ENCODE peak calls at places on chromosomes 11 and 22, in ten cellular contexts. G is tibial nerve; N is OCI-LY7; C is CD4-positive, alpha-beta T cell; L is neural progenitor cell; O is IMR-90; U is coronary artery; F is HFF-Myc; R is nephron progenitor cell; Z is HepG2. Q is an unnamed sample.

GRCh38 chr22:45224988-45225731 is 15.5 kb downstream of the KIAA0930 start:
- DNase-seq in L (no peak), Z (no peak), O (no peak), R (no peak), U (no peak), N (no peak), C (no peak), F (no peak), G (no peak), Q (no peak)

GRCh38 chr11:88555018-88555828 is 217.7 kb upstream of the CTSC start:
- DNase-seq in G (peak), C (no peak), F (peak), O (peak), N (no peak), L (no peak), U (no peak), Z (no peak), R (no peak), Q (peak)

GRCh38 chr11:78031629-78032028 is 8.6 kb upstream of the KCTD14 start:
- DNase-seq in U (no peak), R (no peak), Z (peak), L (no peak), G (no peak), F (no peak), N (no peak), C (no peak), O (no peak), Q (no peak)

GRCh38 chr11:27618591-27618990 is 81.7 kb downstream of the BDNF start:
- DNase-seq in O (no peak), N (no peak), Z (no peak), C (no peak), G (no peak), F (no peak), L (no peak), R (no peak), U (no peak), Q (no peak)

GRCh38 chr22:42808516-42808915 is 48.6 kb downstream of the ARFGAP3 start:
- DNase-seq in N (no peak), C (no peak), G (no peak), U (no peak), R (no peak), Z (no peak), F (no peak), L (no peak), O (no peak), Q (no peak)

GRCh38 chr11:422249-422656 is 7.5 kb upstream of the SIGIRR start:
- DNase-seq in C (no peak), O (no peak), Z (no peak), G (no peak), F (no peak), R (no peak), U (no peak), N (no peak), L (no peak), Q (no peak)

GRCh38 chr11:60786811-60787567 is 1.9 kb downstream of the MS4A10 start:
- DNase-seq in G (peak), L (no peak), U (no peak), Z (no peak), O (peak), C (no peak), R (no peak), F (peak), N (no peak), Q (peak)

GRCh38 chr22:38353701-38354100 is 36.5 kb upstream of the CSNK1E start:
- DNase-seq in R (no peak), O (no peak), C (no peak), N (no peak), L (no peak), Z (no peak), F (no peak), U (no peak), G (no peak), Q (no peak)

GRCh38 chr22:45975266-45976161 is 1.4 kb downstream of the WNT7B start:
- DNase-seq in U (no peak), O (no peak), F (no peak), G (no peak), N (no peak), L (peak), Z (no peak), R (no peak), C (no peak), Q (no peak)

GRCh38 chr11:124329787-124330478 is 9.9 kb upstream of the OR8D2 start:
- DNase-seq in O (peak), R (no peak), L (no peak), Z (no peak), F (no peak), N (peak), U (no peak), C (no peak), G (no peak), Q (no peak)

GRCh38 chr11:10108901-10109665 is 184.9 kb downstream of the SBF2 start:
- DNase-seq in C (no peak), U (no peak), N (no peak), O (peak), G (no peak), L (no peak), R (no peak), Z (no peak), F (no peak), Q (no peak)

GRCh38 chr22:48099251-48099650 is 1336.8 kb downstream of the TBC1D22A start:
- DNase-seq in C (no peak), N (peak), U (peak), L (no peak), R (no peak), O (no peak), F (no peak), G (no peak), Z (no peak), Q (no peak)

GRCh38 chr11:118841469-118842222 is 42.0 kb upstream of the CXCR5 start:
- DNase-seq in N (peak), O (no peak), L (no peak), U (no peak), Z (peak), G (no peak), F (no peak), C (peak), R (no peak), Q (no peak)

GRCh38 chr11:81772161-81772560 is 961.5 kb downstream of the FAM181B start:
- DNase-seq in U (no peak), O (no peak), C (no peak), G (no peak), R (no peak), Z (no peak), F (no peak), L (peak), N (no peak), Q (no peak)

GRCh38 chr11:86594746-86595145 is 77.7 kb downstream of the ME3 start:
- DNase-seq in L (peak), N (no peak), F (no peak), Z (no peak), O (peak), U (no peak), G (no peak), R (no peak), C (no peak), Q (no peak)

GRCh38 chr11:73393479-73394415 is 17.5 kb downstream of the RELT start:
- DNase-seq in R (peak), F (peak), L (peak), U (no peak), Z (peak), O (peak), N (peak), C (peak), G (peak), Q (peak)

GRCh38 chr11:12756867-12757266 is 82.6 kb downstream of the TEAD1 start:
- DNase-seq in C (no peak), R (no peak), O (no peak), N (no peak), U (no peak), L (no peak), G (no peak), F (no peak), Z (no peak), Q (no peak)

GRCh38 chr22:24285245-24285644 is 14.6 kb downstream of the SPECC1L start:
- DNase-seq in C (no peak), Z (no peak), L (no peak), O (peak), N (no peak), R (no peak), F (no peak), G (no peak), U (no peak), Q (no peak)

GRCh38 chr11:33624082-33624481 is 76.5 kb downstream of the C11orf91 start:
- DNase-seq in F (no peak), R (no peak), N (no peak), G (no peak), C (no peak), Z (no peak), O (no peak), U (no peak), L (no peak), Q (no peak)

GRCh38 chr11:111606986-111607385 is 4.7 kb downstream of the SIK2 start:
- DNase-seq in L (no peak), O (peak), N (no peak), C (no peak), U (no peak), R (no peak), Z (no peak), F (no peak), G (no peak), Q (no peak)

GRCh38 chr11:102410382-102410784 is 42.2 kb downstream of the TMEM123 start:
- DNase-seq in L (no peak), N (no peak), O (peak), G (no peak), F (no peak), U (no peak), Z (no peak), R (no peak), C (no peak), Q (peak)

GRCh38 chr11:28963189-28963588 is 855.0 kb downstream of the METTL15 start:
- DNase-seq in O (peak), G (no peak), F (no peak), U (no peak), Z (no peak), L (no peak), R (no peak), N (no peak), C (no peak), Q (no peak)

GRCh38 chr11:26158251-26158650 is 173.7 kb upstream of the ANO3 start:
- DNase-seq in O (no peak), U (no peak), F (no peak), Z (no peak), G (no peak), L (no peak), N (no peak), C (no peak), R (no peak), Q (no peak)

GRCh38 chr11:71948314-71949027 is 19.6 kb downstream of the RNF121 start:
- DNase-seq in O (no peak), R (no peak), N (no peak), F (no peak), L (no peak), C (no peak), G (no peak), U (no peak), Z (peak), Q (no peak)

GRCh38 chr11:102494216-102494615 is 36.3 kb downstream of the MMP7 start:
- DNase-seq in N (no peak), O (peak), G (no peak), U (no peak), Z (peak), R (no peak), F (no peak), C (no peak), L (no peak), Q (no peak)

GRCh38 chr11:6992457-6993431 is 27.4 kb downstream of the ZNF214 start:
- DNase-seq in U (no peak), Z (no peak), O (peak), F (peak), G (no peak), L (no peak), R (no peak), N (no peak), C (no peak), Q (peak)

GRCh38 chr11:45919276-45919675 is 1.6 kb upstream of the PEX16 start:
- DNase-seq in Z (no peak), L (no peak), O (no peak), C (no peak), U (no peak), G (no peak), N (no peak), R (no peak), F (no peak), Q (no peak)

GRCh38 chr11:45919806-45920530 is 2.3 kb upstream of the PEX16 start:
- DNase-seq in F (no peak), L (peak), Z (peak), O (no peak), R (no peak), N (no peak), G (no peak), C (no peak), U (no peak), Q (no peak)

GRCh38 chr11:45921561-45922424 is 663 bp upstream of the LARGE2 start:
- DNase-seq in U (peak), C (no peak), N (peak), F (no peak), R (peak), O (no peak), G (no peak), Z (peak), L (peak), Q (no peak)

GRCh38 chr11:45922425-45923082 is at the start of gene LARGE2:
- DNase-seq in U (no peak), L (peak), G (no peak), R (peak), Z (no peak), F (no peak), N (no peak), O (no peak), C (no peak), Q (no peak)

DNA sequence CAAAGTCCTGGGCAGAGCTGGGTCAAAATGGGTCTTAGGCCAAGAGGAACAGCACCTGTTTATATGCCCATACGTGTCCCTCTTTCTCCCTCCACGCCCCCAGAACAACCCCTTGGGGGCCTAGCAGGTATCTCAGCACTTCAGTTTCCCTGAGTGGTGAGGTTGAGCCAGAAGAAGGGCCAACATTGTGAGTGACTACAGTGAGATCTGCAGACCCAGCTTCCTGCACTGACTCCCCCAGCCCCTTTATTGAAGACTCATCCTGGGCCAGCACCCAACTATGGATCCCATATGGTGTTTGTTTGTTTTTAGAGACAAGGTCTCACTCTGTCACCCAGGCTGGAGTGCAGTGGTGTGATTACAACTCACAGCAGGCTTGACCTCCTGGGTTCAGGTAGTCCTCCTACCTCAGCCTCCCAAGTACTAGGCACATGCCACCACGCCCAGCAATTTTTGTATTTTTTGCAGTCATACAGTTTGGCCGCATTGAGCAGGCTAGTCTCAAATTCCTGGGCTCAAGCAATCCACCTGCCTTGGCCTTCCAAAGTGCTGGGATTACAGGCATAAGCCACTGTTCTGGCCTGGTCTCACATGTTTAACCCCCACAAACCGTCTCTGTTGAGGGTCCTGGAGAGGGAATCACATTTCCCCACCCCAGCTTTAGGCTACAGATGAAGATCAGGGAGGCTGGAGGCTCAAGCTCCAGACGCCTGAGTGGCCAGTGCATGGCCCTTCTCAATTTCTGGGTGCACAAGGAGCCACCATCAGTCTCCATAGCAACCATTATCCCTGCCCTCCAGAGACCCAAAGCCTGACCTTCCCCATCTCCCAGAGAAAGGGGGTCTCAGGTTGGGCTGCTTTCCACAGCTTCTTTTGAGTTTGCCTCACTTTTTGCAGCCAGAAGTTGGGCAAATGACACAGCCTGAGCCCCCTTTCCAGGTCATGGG is 1.7 kb upstream of the LARGE2 start:
- DNase-seq in L (peak), Z (no peak), F (no peak), G (no peak), U (no peak), O (no peak), C (no peak), N (no peak), R (no peak), Q (no peak)
- TF ChIP-seq CTCF in L (no peak), Z (no peak), F (no peak), G (no peak), U (no peak), O (no peak), C (no peak), N (no peak), R (no peak), Q (no peak)

GRCh38 chr11:57491371-57492061 is 24.0 kb downstream of the SLC43A1 start:
- DNase-seq in Z (peak), G (no peak), L (peak), O (no peak), R (peak), N (peak), C (peak), F (no peak), U (no peak), Q (no peak)
- TF ChIP-seq CTCF in Z (peak), G (peak), L (peak), O (peak), R (peak), N (peak), C (peak), F (peak), U (no peak), Q (peak)

GRCh38 chr22:26547426-26547825 is 35.2 kb upstream of the TFIP11 start:
- DNase-seq in C (no peak), G (no peak), L (no peak), R (no peak), F (no peak), U (no peak), Z (no peak), O (peak), N (no peak), Q (no peak)

GRCh38 chr22:26547837-26548236 is 35.6 kb upstream of the TFIP11 start:
- DNase-seq in N (no peak), R (no peak), O (no peak), C (no peak), L (no peak), Z (no peak), F (no peak), U (no peak), G (no peak), Q (no peak)

GRCh38 chr22:26545827-26546226 is 33.6 kb upstream of the TFIP11 start:
- DNase-seq in N (no peak), U (no peak), R (no peak), C (no peak), G (no peak), O (no peak), L (no peak), F (no peak), Z (no peak), Q (no peak)

GRCh38 chr22:26545385-26545784 is 33.1 kb upstream of the TFIP11 start:
- DNase-seq in G (no peak), U (no peak), O (no peak), R (no peak), Z (no peak), C (no peak), N (no peak), F (no peak), L (no peak), Q (no peak)

DNA sequence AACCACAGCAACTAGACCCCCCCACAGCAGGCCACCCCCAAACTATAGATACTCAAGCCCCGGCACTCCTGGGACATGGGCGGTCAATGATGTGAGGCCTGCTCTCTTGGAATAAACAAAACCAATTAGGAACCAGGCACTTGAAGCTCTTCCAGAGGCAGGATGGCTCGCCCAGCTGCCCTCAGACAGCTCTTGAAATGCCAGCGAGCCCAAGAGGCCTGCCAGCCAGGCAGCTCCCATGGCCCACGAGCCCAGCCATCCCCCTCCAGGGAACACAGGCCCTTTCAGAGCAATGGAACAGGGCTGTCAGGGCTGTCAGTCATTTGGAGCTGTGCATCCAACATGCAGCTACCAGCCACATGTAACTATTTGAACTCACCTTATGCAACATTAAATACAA is 34.0 kb upstream of the TFIP11 start:
- DNase-seq in G (no peak), F (no peak), R (no peak), C (no peak), O (no peak), N (no peak), L (no peak), Z (no peak), U (no peak), Q (no peak)
- TF ChIP-seq CTCF in G (no peak), F (no peak), R (no peak), C (no peak), O (no peak), N (no peak), L (no peak), Z (no peak), U (no peak), Q (no peak)

GRCh38 chr11:69588270-69588669 is 52.7 kb upstream of the CCND1 start:
- DNase-seq in G (no peak), C (no peak), U (peak), F (peak), O (peak), Z (peak), R (no peak), N (no peak), L (no peak), Q (peak)
- TF ChIP-seq CTCF in G (no peak), C (no peak), U (no peak), F (peak), O (peak), Z (peak), R (no peak), N (no peak), L (no peak), Q (peak)

GRCh38 chr11:31830406-31830805 is 19.3 kb upstream of the PAX6 start:
- DNase-seq in U (no peak), R (no peak), C (no peak), Z (no peak), L (no peak), F (no peak), G (no peak), N (no peak), O (no peak), Q (no peak)

DNA sequence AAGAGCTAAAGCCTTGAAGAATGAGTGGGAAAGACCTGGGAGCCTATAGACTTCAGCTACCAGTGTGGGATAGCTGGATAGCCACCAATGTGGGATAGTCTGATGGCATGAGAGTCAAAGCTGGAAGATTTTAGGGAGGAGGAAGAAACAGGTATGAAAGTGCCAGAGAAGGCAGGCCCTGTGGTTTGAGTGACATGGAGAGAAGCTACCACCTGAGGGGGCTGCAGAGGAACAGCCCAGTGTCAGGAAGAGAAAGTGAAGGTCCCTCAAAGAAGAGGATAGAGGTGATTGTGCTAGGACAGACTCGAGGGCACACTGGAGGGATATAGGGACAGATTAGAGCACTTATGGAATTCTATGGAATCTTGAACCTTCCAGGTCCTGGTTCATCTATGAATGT is 23.1 kb upstream of the PAX6 start:
- DNase-seq in Z (no peak), R (no peak), G (no peak), F (no peak), O (no peak), U (no peak), N (no peak), L (no peak), C (no peak), Q (no peak)
- TF ChIP-seq CTCF in Z (no peak), R (no peak), G (no peak), F (no peak), O (no peak), U (no peak), N (no peak), L (peak), C (no peak), Q (no peak)

DNA sequence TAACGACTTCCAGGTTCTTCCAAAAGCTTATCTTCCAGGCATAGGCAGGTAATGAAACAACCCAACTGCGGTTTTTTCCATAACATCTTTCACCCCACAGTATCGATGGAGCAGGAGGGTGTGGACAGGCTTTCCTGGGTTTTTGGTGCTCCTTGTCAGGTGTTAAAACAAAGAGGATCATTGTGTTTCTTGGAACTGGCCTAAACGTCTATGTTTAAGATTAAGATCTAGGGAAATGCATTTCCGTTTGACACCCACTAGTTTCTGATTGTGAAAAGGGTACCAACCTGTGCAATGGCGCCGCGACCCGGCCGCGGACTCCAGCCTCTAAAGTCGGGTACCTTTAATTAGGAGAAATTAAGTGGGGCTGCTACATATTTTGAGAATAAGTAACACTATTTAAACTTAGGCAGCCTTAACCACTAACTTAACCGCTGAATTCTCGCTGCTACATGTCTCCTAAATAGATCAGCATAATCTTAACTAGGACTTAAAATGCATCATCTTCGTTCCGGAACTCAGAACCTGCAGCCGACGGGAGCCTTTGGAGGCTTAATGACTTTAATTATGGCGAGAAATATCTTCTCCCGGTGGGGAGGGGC is 31.5 kb downstream of the C22orf31 start:
- DNase-seq in G (no peak), F (no peak), R (no peak), C (no peak), U (no peak), Z (peak), N (no peak), O (no peak), L (no peak), Q (no peak)
- TF ChIP-seq CTCF in G (no peak), F (no peak), R (no peak), C (no peak), U (no peak), Z (peak), N (no peak), O (no peak), L (no peak), Q (no peak)

GRCh38 chr11:63592975-63593395 is 21.2 kb downstream of the PLAAT3 start:
- DNase-seq in N (peak), R (peak), Z (no peak), U (no peak), F (no peak), G (no peak), L (peak), O (peak), C (no peak), Q (no peak)
- TF ChIP-seq CTCF in N (peak), R (peak), Z (peak), U (no peak), F (peak), G (peak), L (peak), O (peak), C (no peak), Q (peak)